ENCODE peak calls at places on chromosomes 11 and 22, in four cellular contexts. F, D, G and M are unnamed samples. For H3K4me1, the result is how much of the 10 kb centered on the place peaks cover.

GRCh38 chr11:73856001-73856663 is 20.5 kb downstream of the COA4 start:
- DNase-seq in D (no peak), G (no peak), F (peak), M (no peak)

GRCh38 chr11:40401132-40401853 is 1058.2 kb downstream of the LRRC4C start:
- DNase-seq in G (no peak), F (no peak), D (no peak), M (no peak)

GRCh38 chr11:86978247-86978646 is 23.1 kb upstream of the FZD4 start:
- DNase-seq in G (no peak), F (no peak), D (peak), M (no peak)

GRCh38 chr11:43278302-43278956 is 33.4 kb upstream of the API5 start:
- DNase-seq in D (no peak), F (peak), G (peak), M (no peak)

GRCh38 chr11:12526789-12527188 is 147.4 kb upstream of the TEAD1 start:
- DNase-seq in D (no peak), G (peak), F (peak), M (no peak)

GRCh38 chr11:47398551-47398950 is 9.8 kb upstream of the SLC39A13 start:
- DNase-seq in F (no peak), D (no peak), G (peak), M (no peak)

GRCh38 chr11:118045191-118045590 is 31.7 kb upstream of the TMPRSS4 start:
- DNase-seq in D (no peak), F (no peak), G (no peak), M (no peak)

GRCh38 chr11:125085301-125086081 is 22.4 kb downstream of the SLC37A2 start:
- DNase-seq in D (no peak), F (no peak), G (no peak), M (no peak)

GRCh38 chr22:49148895-49149418 is 678.7 kb downstream of the BRD1 start:
- DNase-seq in G (peak), F (no peak), D (no peak), M (no peak)

GRCh38 chr22:46067159-46068111 is 82.9 kb upstream of the PPARA start:
- DNase-seq in F (peak), G (no peak), D (peak), M (no peak)

GRCh38 chr11:132202621-132203020 is 832.2 kb downstream of the NTM start:
- DNase-seq in G (no peak), F (no peak), D (no peak), M (no peak)

GRCh38 chr11:86575208-86575855 is 97.1 kb downstream of the ME3 start:
- DNase-seq in D (no peak), G (no peak), F (no peak), M (no peak)

GRCh38 chr11:125180413-125181305 is 16.1 kb downstream of the PKNOX2 start:
- DNase-seq in F (no peak), G (no peak), D (no peak), M (no peak)

GRCh38 chr11:87007938-87008337 is 29.8 kb upstream of the TMEM135 start:
- DNase-seq in D (no peak), F (no peak), G (peak), M (no peak)

GRCh38 chr11:128613300-128613995 is 26.1 kb upstream of the ETS1 start:
- DNase-seq in F (no peak), G (no peak), D (no peak), M (no peak)

GRCh38 chr11:107707128-107707760 is 4.6 kb downstream of the SLN start:
- DNase-seq in D (no peak), G (no peak), F (no peak), M (no peak)

GRCh38 chr11:124415356-124415923 is 9.2 kb downstream of the OR8B4 start:
- DNase-seq in F (no peak), D (no peak), G (no peak), M (no peak)

GRCh38 chr11:12842933-12843636 is 166.0 kb upstream of the RASSF10 start:
- DNase-seq in D (no peak), F (peak), G (no peak), M (no peak)

GRCh38 chr22:44340271-44341239 is 27.8 kb upstream of the SHISAL1 start:
- DNase-seq in D (no peak), F (no peak), G (no peak), M (no peak)

GRCh38 chr11:122140535-122140934 is 24.5 kb upstream of the BLID start:
- DNase-seq in F (no peak), G (peak), D (no peak), M (no peak)

GRCh38 chr22:44057411-44057987 is 33.4 kb downstream of the PARVB start:
- DNase-seq in D (peak), G (no peak), F (no peak), M (no peak)

GRCh38 chr22:43923191-43923590 is 414 bp upstream of the PNPLA3 start:
- DNase-seq in G (no peak), D (no peak), F (no peak), M (no peak)

GRCh38 chr11:69531071-69531716 is 49.7 kb downstream of the LINC01488 start:
- DNase-seq in F (no peak), D (no peak), G (no peak), M (no peak)

GRCh38 chr11:133215529-133216230 is 316.6 kb downstream of the OPCML start:
- DNase-seq in G (no peak), D (no peak), F (no peak), M (no peak)

GRCh38 chr11:117821431-117821830 is 3.1 kb downstream of the FXYD2 start:
- DNase-seq in F (no peak), G (peak), D (no peak), M (no peak)

GRCh38 chr11:111939836-111940604 is 2.9 kb downstream of the DIXDC1 start:
- DNase-seq in F (peak), D (no peak), G (peak), M (no peak)

GRCh38 chr11:43825217-43825816 is 55.3 kb upstream of the ALKBH3 start:
- DNase-seq in G (no peak), D (no peak), F (peak), M (no peak)

GRCh38 chr22:27445876-27446275 is 355.7 kb downstream of the MN1 start:
- DNase-seq in D (no peak), F (no peak), G (no peak), M (no peak)

GRCh38 chr11:1655168-1656060 is 25.8 kb downstream of the KRTAP5-5 start:
- DNase-seq in G (peak), D (peak), F (no peak), M (no peak)

GRCh38 chr11:69284081-69284511 is 9.9 kb upstream of the MYEOV start:
- DNase-seq in D (no peak), F (no peak), G (peak), M (no peak)

GRCh38 chr11:106286881-106287504 is 209.5 kb downstream of the AASDHPPT start:
- DNase-seq in G (no peak), D (no peak), F (no peak), M (no peak)

GRCh38 chr11:3134651-3135490 is 30.2 kb downstream of the OSBPL5 start:
- DNase-seq in F (peak), G (peak), D (peak), M (no peak)

GRCh38 chr11:8040261-8040920 is 40.6 kb upstream of the TUB start:
- DNase-seq in F (no peak), G (no peak), D (no peak), M (no peak)

GRCh38 chr22:21044931-21045584 is 688 bp upstream of the LRRC74B start:
- DNase-seq in F (peak), G (peak), D (peak), M (no peak)

GRCh38 chr11:78363018-78363619 is 54.5 kb downstream of the GAB2 start:
- DNase-seq in G (no peak), D (no peak), F (no peak), M (no peak)

GRCh38 chr11:122141757-122142156 is 25.7 kb upstream of the BLID start:
- DNase-seq in D (no peak), F (no peak), G (no peak), M (no peak)

GRCh38 chr11:77066229-77067023 is at the start of gene CAPN5:
- DNase-seq in D (peak), G (peak), F (peak), M (peak)
- H3K4me3 ChIP-seq in D (peak), G (peak), F (peak), M (peak)

DNA sequence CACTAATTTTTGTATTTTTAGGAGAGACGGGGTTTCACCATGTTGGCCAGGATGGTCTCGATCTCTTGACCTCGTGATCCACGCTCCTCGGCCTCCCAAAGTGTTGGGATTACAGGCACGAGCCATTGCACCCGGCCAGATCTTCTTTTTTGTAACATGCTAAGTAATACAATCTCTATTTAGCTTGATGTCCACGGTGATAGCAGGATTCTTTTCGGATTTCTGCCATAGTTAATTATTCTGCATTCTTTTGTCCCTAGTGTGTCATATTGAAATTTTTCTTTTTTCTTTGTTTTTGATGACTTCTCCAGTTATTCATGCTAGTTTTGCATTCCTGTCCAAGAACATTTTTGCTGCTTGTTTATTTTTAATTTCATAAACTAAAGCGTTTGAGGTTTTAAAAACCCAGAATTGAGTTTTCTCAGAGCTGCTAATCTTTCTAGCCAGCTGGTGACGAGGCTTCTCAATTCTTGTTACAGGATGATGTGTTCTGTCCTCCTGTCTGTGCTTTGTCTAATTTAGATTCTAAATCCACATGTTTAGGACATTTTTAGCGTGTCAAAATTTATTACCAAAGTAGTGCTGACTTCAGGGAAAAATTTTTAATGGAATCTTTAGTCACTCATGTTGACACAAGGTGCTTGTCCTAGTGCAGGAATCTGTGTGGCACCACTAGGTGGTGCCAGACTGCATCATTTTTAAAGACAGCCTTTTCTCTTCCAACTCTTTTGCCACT is 21.8 kb downstream of the NF2 start:
- DNase-seq in D (peak), F (peak), G (no peak), M (no peak)
- H3K4me1 ChIP-seq in D (under half), F (under half), G (half or more), M (under half)

DNA sequence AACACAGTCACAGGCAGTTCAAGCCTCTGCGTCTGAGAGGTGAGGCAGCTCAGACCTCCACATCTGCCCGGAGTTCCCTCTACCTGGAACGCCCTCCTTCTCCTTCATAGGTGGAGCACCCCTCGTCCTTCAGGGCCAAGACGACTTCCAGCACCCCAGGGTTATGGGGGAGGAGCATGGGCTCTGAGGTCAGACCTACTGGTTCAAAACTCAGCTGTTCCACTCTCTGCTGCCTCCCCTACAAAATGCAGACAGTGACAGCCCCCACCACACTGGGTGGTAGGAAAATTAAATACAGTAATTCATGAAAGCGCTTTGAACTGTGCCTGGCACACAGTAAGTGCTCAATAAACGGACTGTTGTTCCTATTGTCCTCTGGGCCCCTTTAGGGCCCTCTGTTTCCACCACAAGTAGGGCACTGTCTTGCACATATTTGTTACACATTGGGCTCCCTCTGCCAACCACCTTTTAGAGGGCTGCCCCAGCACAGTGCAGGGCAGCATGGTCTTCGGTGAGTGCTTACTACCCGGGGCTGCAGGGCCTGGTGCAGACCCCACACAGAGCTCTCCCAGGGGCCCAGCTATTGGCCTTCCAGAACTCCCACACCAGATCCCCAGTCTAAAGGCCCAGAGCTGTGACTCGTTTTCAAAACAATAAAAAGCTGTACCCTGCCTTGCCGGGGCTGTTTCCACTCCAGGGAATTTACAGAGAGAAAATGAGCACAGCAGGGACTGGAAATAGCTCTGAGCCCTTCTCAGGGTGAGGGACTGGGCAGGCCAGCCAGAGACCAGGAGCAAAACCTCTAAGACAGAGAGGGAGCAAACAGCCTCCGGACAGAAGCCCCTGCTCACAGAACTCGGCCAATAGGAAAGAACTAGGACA is 2.5 kb downstream of the TMEM184B start:
- DNase-seq in D (no peak), G (no peak), F (no peak), M (no peak)
- H3K4me3 ChIP-seq in D (no peak), G (peak), F (no peak), M (no peak)

GRCh38 chr11:119415966-119416365 is 7.0 kb downstream of the THY1 start:
- DNase-seq in D (no peak), G (no peak), F (no peak), M (no peak)
- H3K4me1 ChIP-seq in D (under half), G (under half), F (under half), M (under half)

GRCh38 chr11:94706211-94706610 is 61.9 kb upstream of the AMOTL1 start:
- DNase-seq in D (peak), F (no peak), G (no peak), M (no peak)

GRCh38 chr11:94702481-94702880 is 65.7 kb upstream of the AMOTL1 start:
- DNase-seq in F (no peak), D (no peak), G (no peak), M (no peak)

GRCh38 chr11:94708642-94709041 is 59.5 kb upstream of the AMOTL1 start:
- DNase-seq in D (no peak), G (no peak), F (no peak), M (no peak)

GRCh38 chr11:94708176-94708575 is 60.0 kb upstream of the AMOTL1 start:
- DNase-seq in D (no peak), G (no peak), F (no peak), M (no peak)

GRCh38 chr11:94705419-94705818 is 62.7 kb upstream of the AMOTL1 start:
- DNase-seq in F (no peak), G (no peak), D (peak), M (no peak)
- H3K4me3 ChIP-seq in F (no peak), G (no peak), D (peak), M (no peak)

GRCh38 chr22:19172213-19173046 is 6.1 kb downstream of the SLC25A1 start:
- DNase-seq in G (peak), D (peak), F (no peak), M (no peak)
- H3K4me1 ChIP-seq in G (under half), D (under half), F (under half), M (under half)

DNA sequence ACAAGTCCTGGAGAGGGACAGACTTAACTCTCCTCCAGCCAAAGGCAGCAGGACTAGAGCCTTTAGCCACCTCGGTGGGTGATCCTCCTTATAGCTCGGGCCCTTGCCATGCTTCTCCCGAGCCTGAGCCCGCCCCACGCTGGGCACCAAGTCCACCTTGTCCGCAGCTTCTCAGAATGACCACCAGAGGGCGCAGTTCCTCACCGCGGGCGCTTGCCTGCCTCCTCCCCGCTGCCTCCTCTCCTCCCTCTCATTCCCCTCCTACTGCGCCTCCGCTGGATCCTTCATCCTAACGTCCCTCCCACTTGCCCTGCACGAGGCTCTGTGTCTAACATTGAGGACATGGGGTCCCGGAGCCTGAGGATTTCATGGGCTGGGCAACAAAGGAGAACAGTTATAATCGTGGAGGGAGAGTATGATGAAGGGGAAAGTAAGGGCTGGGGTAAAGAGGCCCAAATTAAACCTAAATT is 11.3 kb upstream of the MOGAT2 start:
- DNase-seq in D (peak), F (peak), G (peak), M (peak)
- H3K4me3 ChIP-seq in D (no peak), F (no peak), G (peak), M (no peak)

GRCh38 chr22:31083923-31084810 is 3.0 kb downstream of the SMTN start:
- DNase-seq in D (peak), F (no peak), G (peak), M (no peak)
- H3K4me1 ChIP-seq in D (under half), F (under half), G (under half), M (under half)

GRCh38 chr11:65058419-65059054 is at the start of gene NAALADL1:
- DNase-seq in F (no peak), G (peak), D (no peak), M (no peak)
- H3K4me3 ChIP-seq in F (no peak), G (no peak), D (no peak), M (no peak)

GRCh38 chr22:30190619-30191018 is 55.9 kb downstream of the LIF start:
- DNase-seq in D (no peak), F (no peak), G (no peak), M (no peak)
- H3K4me1 ChIP-seq in D (under half), F (under half), G (under half), M (under half)